ENCODE peak calls at places on chromosomes 3 and 15, in four cellular contexts. H is stimulated activated CD4-positive, alpha-beta T cell treated with anti-CD3 and anti-CD28 coated beads, Interleukin-1b, Interleukin-23, amount 100 ng/mL, for 24 hours; O is HEK293T; X is keratinocyte. K is an unnamed sample.

GRCh38 chr15:82850731-82851130 is 41.3 kb downstream of the WHAMM start:
- DNase-seq in H (no peak), O (no peak), X (no peak), K (no peak)

GRCh38 chr15:71800835-71801745 is 9.3 kb upstream of the NR2E3 start:
- DNase-seq in H (no peak), O (peak), X (peak), K (no peak)

GRCh38 chr3:156551746-156552145 is 3.2 kb downstream of the SSR3 start:
- DNase-seq in H (no peak), O (no peak), X (no peak), K (peak)

GRCh38 chr3:11522398-11522715 is 121.4 kb downstream of the VGLL4 start:
- DNase-seq in H (no peak), O (no peak), X (peak), K (no peak)

GRCh38 chr3:5194801-5195509 is 7.4 kb downstream of the EDEM1 start:
- DNase-seq in H (no peak), O (no peak), X (peak), K (peak)

GRCh38 chr15:70669966-70670658 is 93.2 kb downstream of the UACA start:
- DNase-seq in H (no peak), O (no peak), X (no peak), K (no peak)

GRCh38 chr15:75606711-75607684 is 18.5 kb downstream of the SNUPN start:
- DNase-seq in H (no peak), O (no peak), X (no peak), K (no peak)

GRCh38 chr3:108414007-108414406 is 96.4 kb downstream of the MYH15 start:
- DNase-seq in H (no peak), O (no peak), X (no peak), K (no peak)

GRCh38 chr3:114624676-114625181 is 330.9 kb downstream of the TIGIT start:
- DNase-seq in H (no peak), O (peak), X (no peak), K (peak)

GRCh38 chr15:42494998-42495360 is 455 bp upstream of the SNAP23 start:
- DNase-seq in H (no peak), O (no peak), X (peak), K (no peak)

K was measured in epithelial cell of prostate.